ENCODE peak calls at places on chromosomes 13 and 19, in four cellular contexts. F, K, Y and Z are unnamed samples. For H3K4me1, the result is how much of the 10 kb centered on the place peaks cover.

GRCh38 chr13:36820222-36820621 is 1.2 kb downstream of the RFXAP start:
- DNase-seq in K (no peak), Y (no peak), F (no peak), Z (no peak)

GRCh38 chr19:11549386-11549953 is 9.6 kb downstream of the ELOF1 start:
- DNase-seq in F (no peak), K (no peak), Y (no peak), Z (no peak)

GRCh38 chr19:40633207-40633606 is 32.0 kb downstream of the LTBP4 start:
- DNase-seq in Y (peak), K (peak), F (no peak), Z (no peak)

GRCh38 chr13:46211116-46211515 is 612 bp upstream of the LRRC63 start:
- DNase-seq in Y (no peak), F (peak), K (peak), Z (no peak)

GRCh38 chr13:77510156-77510555 is 25.4 kb upstream of the SCEL start:
- DNase-seq in K (peak), F (peak), Y (no peak), Z (no peak)

GRCh38 chr19:16223746-16224145 is 26.0 kb downstream of the AP1M1 start:
- DNase-seq in F (no peak), Y (no peak), K (no peak), Z (no peak)

GRCh38 chr19:29845576-29846176 is 33.9 kb downstream of the CCNE1 start:
- DNase-seq in K (peak), F (peak), Y (peak), Z (no peak)

GRCh38 chr19:31252476-31252875 is 96.8 kb downstream of the TSHZ3 start:
- DNase-seq in K (no peak), Y (no peak), F (no peak), Z (no peak)

GRCh38 chr19:48405850-48406249 is 12.4 kb downstream of the GRIN2D start:
- DNase-seq in Y (peak), K (peak), F (no peak), Z (no peak)

GRCh38 chr13:110338441-110339101 is 31.5 kb downstream of the COL4A2 start:
- DNase-seq in F (peak), K (peak), Y (peak), Z (no peak)

GRCh38 chr13:37225414-37226047 is 120.1 kb upstream of the CSNK1A1L start:
- DNase-seq in Y (peak), K (peak), F (no peak), Z (no peak)

GRCh38 chr13:110254151-110254679 is 52.7 kb downstream of the COL4A1 start:
- DNase-seq in Y (peak), K (no peak), F (no peak), Z (no peak)

GRCh38 chr13:65584126-65584525 is 1646.0 kb downstream of the PCDH9 start:
- DNase-seq in K (no peak), F (peak), Y (no peak), Z (no peak)

GRCh38 chr13:95251641-95252040 is 49.6 kb downstream of the ABCC4 start:
- DNase-seq in F (no peak), K (peak), Y (no peak), Z (no peak)

GRCh38 chr13:27968316-27969072 is 621 bp downstream of the CDX2 start:
- DNase-seq in F (peak), Y (no peak), K (no peak), Z (no peak)

GRCh38 chr19:35013820-35014754 is 14.0 kb downstream of the GRAMD1A start:
- DNase-seq in Y (no peak), F (no peak), K (no peak), Z (no peak)

GRCh38 chr13:113420833-113421600 is 32.3 kb downstream of the ADPRHL1 start:
- DNase-seq in Y (no peak), F (no peak), K (no peak), Z (no peak)

GRCh38 chr19:10766681-10767201 is 48.9 kb downstream of the DNM2 start:
- DNase-seq in K (peak), F (no peak), Y (peak), Z (no peak)

GRCh38 chr19:3097442-3097871 is 3.3 kb downstream of the GNA11 start:
- DNase-seq in Y (no peak), K (no peak), F (no peak), Z (no peak)

GRCh38 chr19:54248016-54248601 is 5.5 kb upstream of the LILRA6 start:
- DNase-seq in K (no peak), F (no peak), Y (peak), Z (no peak)

GRCh38 chr13:98461525-98462240 is 115.2 kb downstream of the STK24 start:
- DNase-seq in K (no peak), Y (no peak), F (no peak), Z (no peak)

GRCh38 chr13:50969691-50970090 is 60.1 kb downstream of the RNASEH2B start:
- DNase-seq in Y (no peak), K (peak), F (peak), Z (peak)

GRCh38 chr13:108083056-108083455 is 132.3 kb downstream of the LIG4 start:
- DNase-seq in K (peak), F (peak), Y (no peak), Z (no peak)

GRCh38 chr19:10863107-10863700 is 8.1 kb upstream of the CARM1 start:
- DNase-seq in Y (no peak), K (peak), F (no peak), Z (no peak)

GRCh38 chr13:26022538-26023292 is 29.1 kb downstream of the SHISA2 start:
- DNase-seq in K (peak), Y (peak), F (no peak), Z (no peak)

GRCh38 chr13:107301724-107302374 is 733.9 kb upstream of the ARGLU1 start:
- DNase-seq in K (no peak), Y (no peak), F (peak), Z (peak)

GRCh38 chr19:39327318-39327717 is 6.7 kb upstream of the LRFN1 start:
- DNase-seq in F (no peak), K (no peak), Y (no peak), Z (no peak)

GRCh38 chr19:42424345-42424707 is 2.9 kb downstream of the LIPE start:
- DNase-seq in Y (no peak), F (peak), K (no peak), Z (no peak)

GRCh38 chr13:24984134-24984533 is 111.8 kb upstream of the PABPC3 start:
- DNase-seq in K (no peak), F (no peak), Y (no peak), Z (no peak)

GRCh38 chr13:80341771-80342271 is 895 bp upstream of the SPRY2 start:
- DNase-seq in K (peak), Y (peak), F (peak), Z (no peak)

GRCh38 chr13:34816118-34816517 is 126.0 kb upstream of the NBEA start:
- DNase-seq in Y (no peak), K (no peak), F (peak), Z (peak)

GRCh38 chr13:113495494-113496251 is 5.2 kb upstream of the DCUN1D2 start:
- DNase-seq in F (peak), K (peak), Y (peak), Z (no peak)

GRCh38 chr19:11247391-11247790 is 8.0 kb downstream of the ANGPTL8 start:
- DNase-seq in K (no peak), Y (no peak), F (no peak), Z (no peak)

GRCh38 chr19:35223856-35224505 is 4.6 kb downstream of the FAM187B start:
- DNase-seq in Y (no peak), K (no peak), F (no peak), Z (no peak)

GRCh38 chr19:56942749-56943148 is 102.2 kb upstream of the PEG3 start:
- DNase-seq in Y (no peak), F (peak), K (no peak), Z (no peak)

GRCh38 chr19:39725995-39726394 is 11.8 kb downstream of the CLC start:
- DNase-seq in Y (no peak), F (no peak), K (no peak), Z (no peak)

GRCh38 chr19:39428309-39429112 is 7.2 kb downstream of the RPS16 start:
- DNase-seq in K (peak), Y (peak), F (peak), Z (peak)

GRCh38 chr13:24671367-24672117 is 8.7 kb upstream of the ATP12A start:
- DNase-seq in Y (peak), K (peak), F (peak), Z (peak)

DNA sequence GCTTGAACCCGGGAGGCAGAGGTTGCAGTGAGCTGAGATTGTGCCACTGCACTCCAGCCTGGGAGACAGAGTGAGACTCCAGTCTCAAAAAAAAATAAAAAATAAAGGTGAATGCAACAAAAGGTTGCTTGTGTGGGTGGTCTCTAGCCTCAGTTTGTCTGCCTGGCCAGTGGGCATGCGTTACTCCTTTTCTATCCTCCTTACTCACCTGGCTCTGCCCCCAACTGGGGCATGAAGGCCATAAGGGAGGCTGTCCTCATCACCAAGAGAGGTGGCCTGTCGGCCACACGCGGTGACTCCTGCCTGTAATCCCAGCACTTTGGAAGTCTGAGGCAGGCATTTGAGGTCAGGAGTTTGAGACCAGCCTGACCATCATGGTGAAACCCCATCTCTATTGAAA is 1.9 kb upstream of the JUND start:
- DNase-seq in Y (no peak), K (no peak), F (no peak), Z (no peak)
- H3K4me1 ChIP-seq in Y (under half), K (under half), F (under half), Z (under half)

GRCh38 chr19:15104003-15104402 is 3.2 kb upstream of the SYDE1 start:
- DNase-seq in K (no peak), Y (no peak), F (no peak), Z (no peak)
- H3K9ac ChIP-seq in K (no peak), Y (no peak), F (no peak), Z (no peak)

GRCh38 chr19:8004001-8004400 is 1.4 kb downstream of the ELAVL1 start:
- DNase-seq in K (no peak), F (no peak), Y (no peak), Z (no peak)
- H3K4me1 ChIP-seq in K (under half), F (under half), Y (under half), Z (under half)

GRCh38 chr19:13984875-13985741 is 21.0 kb downstream of the RFX1 start:
- DNase-seq in Y (no peak), F (no peak), K (no peak), Z (no peak)

GRCh38 chr19:13985771-13986347 is 20.3 kb downstream of the RFX1 start:
- DNase-seq in Y (no peak), K (no peak), F (peak), Z (no peak)

GRCh38 chr19:13986348-13986904 is 19.7 kb downstream of the RFX1 start:
- DNase-seq in K (no peak), Y (peak), F (peak), Z (peak)

GRCh38 chr19:13990085-13990484 is 16.0 kb downstream of the RFX1 start:
- DNase-seq in K (no peak), F (no peak), Y (no peak), Z (no peak)

DNA sequence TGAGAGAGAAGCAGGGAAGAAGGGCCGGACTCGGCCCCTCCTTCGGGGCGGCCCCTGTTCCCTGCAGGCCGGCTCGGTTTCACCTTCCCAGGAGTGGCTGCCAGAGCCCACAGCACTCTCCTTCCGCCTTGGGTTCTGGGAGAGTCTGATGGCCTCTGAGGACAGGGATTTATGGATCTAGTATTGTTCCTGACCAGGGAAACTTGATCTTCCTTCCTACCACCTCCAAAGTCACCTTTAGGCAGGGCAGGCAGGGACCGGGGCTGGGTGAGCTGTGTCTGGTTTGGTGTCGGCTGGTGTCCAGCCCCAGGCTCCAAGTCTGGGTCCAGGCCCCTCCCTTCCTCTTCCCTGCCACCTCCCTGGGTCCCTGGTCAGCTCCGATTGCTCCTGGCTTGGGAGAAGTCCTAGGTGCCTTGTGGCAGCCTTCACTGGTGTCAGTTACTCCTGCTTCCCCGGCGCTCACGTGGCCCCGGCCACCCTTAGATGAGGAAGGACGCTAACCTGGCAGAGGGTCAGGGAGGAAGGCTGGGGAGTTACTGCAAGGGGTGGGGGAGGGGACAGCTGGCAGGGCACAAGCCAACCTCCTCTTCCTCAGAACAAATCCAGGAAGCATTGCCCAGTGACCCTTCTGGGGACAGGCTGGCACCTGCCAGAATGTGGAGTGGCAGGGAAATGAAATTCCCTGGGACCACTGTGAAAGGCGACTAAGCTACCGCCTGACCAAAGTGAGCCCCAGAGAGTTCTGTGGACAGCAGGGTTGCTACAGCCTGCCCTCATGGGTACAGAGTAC is 18.8 kb downstream of the RFX1 start:
- DNase-seq in Y (no peak), F (no peak), K (no peak), Z (no peak)
- H3K9ac ChIP-seq in Y (no peak), F (peak), K (no peak), Z (peak)

GRCh38 chr19:46955813-46956371 is 63.7 kb upstream of the NPAS1 start:
- DNase-seq in K (no peak), F (no peak), Y (no peak), Z (no peak)
- H3K4me1 ChIP-seq in K (under half), F (under half), Y (under half), Z (under half)

DNA sequence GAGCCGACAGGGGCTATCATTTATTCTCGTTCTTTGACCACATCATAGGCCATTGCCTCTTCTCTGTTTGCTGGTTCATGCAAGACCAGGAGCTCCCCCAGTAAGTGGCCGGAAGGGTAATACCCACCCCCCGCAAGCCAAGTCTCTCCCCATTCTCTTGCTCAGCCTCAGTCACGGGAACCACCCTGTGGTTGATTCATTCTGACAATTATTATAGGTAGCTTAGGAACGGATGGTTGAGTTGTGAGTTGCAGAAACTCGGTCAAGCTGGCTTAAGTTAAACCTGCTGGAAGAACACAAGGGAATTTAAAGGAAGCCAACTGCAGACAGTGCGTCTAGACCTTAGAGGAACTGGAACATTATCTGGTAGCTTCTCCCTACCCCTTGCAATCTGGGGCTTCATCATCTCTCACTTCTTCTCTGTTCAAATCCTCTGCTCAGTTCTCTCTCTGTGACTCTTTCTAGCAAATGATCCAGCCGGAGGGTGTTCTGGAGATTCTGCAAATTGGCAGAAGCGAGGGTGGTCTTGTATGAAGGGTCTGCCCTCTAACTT is 8.9 kb downstream of the FPR1 start:
- DNase-seq in Y (no peak), K (peak), F (no peak), Z (no peak)
- H3K9ac ChIP-seq in Y (no peak), K (no peak), F (no peak), Z (no peak)

DNA sequence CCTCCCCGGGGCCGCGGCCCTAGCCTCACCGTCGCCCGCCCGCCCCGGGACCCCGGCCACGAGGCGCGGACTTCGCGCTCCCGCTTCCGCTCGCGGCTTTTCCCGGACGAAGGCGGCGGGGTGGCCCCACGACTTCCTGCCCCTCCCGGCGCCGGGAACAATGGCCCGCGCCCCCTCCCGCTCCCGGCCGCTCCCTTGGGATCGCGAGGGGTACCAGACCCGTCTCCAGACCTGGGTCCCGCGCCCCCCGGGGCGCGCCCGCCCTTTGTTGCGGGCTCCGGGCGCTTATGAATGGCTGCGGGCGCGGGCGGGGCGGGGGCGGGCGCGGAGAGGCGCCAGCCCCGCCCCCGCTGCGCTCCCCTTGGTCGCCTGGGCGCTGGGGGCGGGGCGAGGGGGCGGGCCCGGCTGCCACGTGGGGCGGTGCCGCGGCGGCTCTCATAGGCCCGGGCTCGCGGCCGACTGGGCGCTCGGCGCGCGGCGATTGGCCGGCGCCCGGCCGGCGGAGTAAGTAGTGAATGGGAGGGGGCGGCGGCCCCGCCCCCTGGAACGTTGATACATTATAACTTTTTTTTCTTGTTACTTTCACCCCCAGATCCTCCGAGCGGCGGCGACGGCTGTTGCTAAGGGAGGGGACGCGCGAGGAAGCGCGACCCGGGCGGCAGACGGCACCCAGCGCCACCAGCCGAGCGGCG is 1.1 kb downstream of the MIDN start:
- DNase-seq in Y (peak), K (peak), F (peak), Z (peak)
- H3K4me1 ChIP-seq in Y (under half), K (under half), F (under half), Z (under half)

DNA sequence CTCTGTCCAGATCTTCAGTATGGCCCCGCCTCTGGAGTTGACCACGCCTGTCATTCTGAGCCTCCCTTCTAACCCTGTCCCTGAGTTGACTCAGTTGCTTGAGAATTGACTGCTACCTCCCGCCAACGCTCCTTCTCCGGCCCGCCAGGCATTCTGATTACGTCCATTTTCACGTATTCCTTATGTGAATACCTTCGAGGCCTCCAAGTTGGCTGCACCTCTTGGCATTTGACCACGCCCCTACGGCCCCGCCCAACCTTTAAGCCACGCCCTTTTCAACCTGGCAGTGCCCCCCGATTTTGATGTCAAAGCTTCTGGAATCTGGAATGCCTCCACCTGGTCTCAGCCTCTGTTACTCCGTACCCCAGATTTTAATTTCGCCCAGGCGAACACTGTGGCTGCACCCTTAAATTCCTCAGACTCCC is 1.7 kb upstream of the EML2 start:
- DNase-seq in K (no peak), F (no peak), Y (no peak), Z (no peak)
- H3K9ac ChIP-seq in K (no peak), F (no peak), Y (no peak), Z (no peak)